ENCODE peak calls at places on chromosomes 6 and 20, in seven cellular contexts. One of them, this sample, is unnamed. For H3K4me1 and H3K36me3, the result is how much of the 10 kb centered on the place peaks cover.

GRCh38 chr6:156406688-156407087 is 370.5 kb upstream of the ARID1B start:
- DNase-seq in tibial nerve: no peak
- DNase-seq in psoas muscle: no peak
- DNase-seq in pancreas: no peak
- DNase-seq in tibial artery: no peak
- DNase-seq in upper lobe of right lung: no peak
- DNase-seq in CD8-positive, alpha-beta T cell: no peak
- DNase-seq in this sample: no peak

GRCh38 chr6:113630738-113631535 is 226.2 kb upstream of the MARCKS start:
- DNase-seq in pancreas: no peak
- DNase-seq in tibial nerve: no peak
- DNase-seq in upper lobe of right lung: peak
- DNase-seq in psoas muscle: no peak
- DNase-seq in CD8-positive, alpha-beta T cell: no peak
- DNase-seq in tibial artery: peak
- DNase-seq in this sample: peak

GRCh38 chr6:128659878-128660622 is 139.7 kb upstream of the PTPRK start:
- DNase-seq in psoas muscle: no peak
- DNase-seq in tibial nerve: no peak
- DNase-seq in pancreas: no peak
- DNase-seq in tibial artery: no peak
- DNase-seq in upper lobe of right lung: no peak
- DNase-seq in CD8-positive, alpha-beta T cell: no peak
- DNase-seq in this sample: no peak

GRCh38 chr6:154555075-154555677 is 44.7 kb upstream of the CNKSR3 start:
- DNase-seq in tibial artery: no peak
- DNase-seq in upper lobe of right lung: no peak
- DNase-seq in tibial nerve: no peak
- DNase-seq in pancreas: no peak
- DNase-seq in CD8-positive, alpha-beta T cell: no peak
- DNase-seq in psoas muscle: no peak
- DNase-seq in this sample: no peak

GRCh38 chr6:56840467-56841371 is 114.2 kb upstream of the BEND6 start:
- DNase-seq in tibial nerve: no peak
- DNase-seq in CD8-positive, alpha-beta T cell: no peak
- DNase-seq in psoas muscle: no peak
- DNase-seq in upper lobe of right lung: no peak
- DNase-seq in tibial artery: no peak
- DNase-seq in pancreas: no peak
- DNase-seq in this sample: no peak

GRCh38 chr20:37988555-37988954 is 44.7 kb downstream of the TTI1 start:
- DNase-seq in CD8-positive, alpha-beta T cell: no peak
- DNase-seq in psoas muscle: no peak
- DNase-seq in upper lobe of right lung: no peak
- DNase-seq in tibial artery: no peak
- DNase-seq in pancreas: no peak
- DNase-seq in tibial nerve: no peak
- DNase-seq in this sample: no peak

GRCh38 chr6:153101461-153101860 is 29.6 kb downstream of the RGS17 start:
- DNase-seq in pancreas: no peak
- DNase-seq in psoas muscle: no peak
- DNase-seq in tibial artery: no peak
- DNase-seq in CD8-positive, alpha-beta T cell: no peak
- DNase-seq in tibial nerve: no peak
- DNase-seq in upper lobe of right lung: no peak
- DNase-seq in this sample: no peak

GRCh38 chr6:120903836-120904235 is 430.4 kb downstream of the TBC1D32 start:
- DNase-seq in upper lobe of right lung: no peak
- DNase-seq in pancreas: no peak
- DNase-seq in tibial nerve: no peak
- DNase-seq in CD8-positive, alpha-beta T cell: no peak
- DNase-seq in tibial artery: no peak
- DNase-seq in psoas muscle: no peak
- DNase-seq in this sample: no peak

GRCh38 chr6:167856999-167857660 is 30.4 kb downstream of the AFDN start:
- DNase-seq in psoas muscle: no peak
- DNase-seq in upper lobe of right lung: no peak
- DNase-seq in pancreas: no peak
- DNase-seq in CD8-positive, alpha-beta T cell: no peak
- DNase-seq in tibial artery: no peak
- DNase-seq in tibial nerve: no peak
- DNase-seq in this sample: no peak

GRCh38 chr20:53937929-53938367 is 132.4 kb downstream of the BCAS1 start:
- DNase-seq in CD8-positive, alpha-beta T cell: no peak
- DNase-seq in tibial artery: no peak
- DNase-seq in pancreas: no peak
- DNase-seq in tibial nerve: no peak
- DNase-seq in psoas muscle: no peak
- DNase-seq in upper lobe of right lung: peak
- DNase-seq in this sample: no peak

GRCh38 chr20:53933232-53933846 is 137.1 kb downstream of the BCAS1 start:
- DNase-seq in CD8-positive, alpha-beta T cell: no peak
- DNase-seq in upper lobe of right lung: no peak
- DNase-seq in tibial nerve: no peak
- DNase-seq in psoas muscle: no peak
- DNase-seq in pancreas: no peak
- DNase-seq in tibial artery: no peak
- DNase-seq in this sample: no peak

GRCh38 chr20:53934421-53935352 is 135.7 kb downstream of the BCAS1 start:
- DNase-seq in pancreas: no peak
- DNase-seq in upper lobe of right lung: no peak
- DNase-seq in tibial artery: peak
- DNase-seq in psoas muscle: no peak
- DNase-seq in tibial nerve: no peak
- DNase-seq in CD8-positive, alpha-beta T cell: peak
- DNase-seq in this sample: peak

GRCh38 chr20:53937330-53937729 is 133.1 kb downstream of the BCAS1 start:
- DNase-seq in tibial artery: no peak
- DNase-seq in pancreas: no peak
- DNase-seq in tibial nerve: no peak
- DNase-seq in CD8-positive, alpha-beta T cell: no peak
- DNase-seq in upper lobe of right lung: no peak
- DNase-seq in psoas muscle: no peak
- DNase-seq in this sample: no peak

GRCh38 chr20:53935353-53936084 is 134.9 kb downstream of the BCAS1 start:
- DNase-seq in psoas muscle: no peak
- DNase-seq in CD8-positive, alpha-beta T cell: no peak
- DNase-seq in tibial nerve: no peak
- DNase-seq in tibial artery: no peak
- DNase-seq in upper lobe of right lung: no peak
- DNase-seq in pancreas: no peak
- DNase-seq in this sample: no peak
- H3K4me1 ChIP-seq in psoas muscle: under half
- H3K4me1 ChIP-seq in CD8-positive, alpha-beta T cell: under half
- H3K4me1 ChIP-seq in tibial nerve: under half
- H3K4me1 ChIP-seq in tibial artery: under half
- H3K4me1 ChIP-seq in upper lobe of right lung: under half
- H3K4me1 ChIP-seq in pancreas: under half
- H3K4me1 ChIP-seq in this sample: under half

GRCh38 chr6:52502306-52503029 is 74.4 kb downstream of the TRAM2 start:
- DNase-seq in pancreas: no peak
- DNase-seq in tibial artery: no peak
- DNase-seq in CD8-positive, alpha-beta T cell: no peak
- DNase-seq in upper lobe of right lung: no peak
- DNase-seq in psoas muscle: no peak
- DNase-seq in tibial nerve: no peak
- DNase-seq in this sample: no peak

GRCh38 chr6:52499681-52500239 is 77.1 kb downstream of the TRAM2 start:
- DNase-seq in pancreas: no peak
- DNase-seq in CD8-positive, alpha-beta T cell: no peak
- DNase-seq in psoas muscle: no peak
- DNase-seq in tibial artery: no peak
- DNase-seq in upper lobe of right lung: no peak
- DNase-seq in tibial nerve: no peak
- DNase-seq in this sample: no peak

GRCh38 chr6:52499026-52499425 is 77.8 kb downstream of the TRAM2 start:
- DNase-seq in psoas muscle: no peak
- DNase-seq in tibial nerve: no peak
- DNase-seq in pancreas: no peak
- DNase-seq in tibial artery: no peak
- DNase-seq in CD8-positive, alpha-beta T cell: no peak
- DNase-seq in upper lobe of right lung: no peak
- DNase-seq in this sample: no peak

GRCh38 chr6:52498538-52499017 is 78.3 kb downstream of the TRAM2 start:
- DNase-seq in tibial artery: no peak
- DNase-seq in pancreas: no peak
- DNase-seq in tibial nerve: no peak
- DNase-seq in upper lobe of right lung: no peak
- DNase-seq in CD8-positive, alpha-beta T cell: no peak
- DNase-seq in psoas muscle: no peak
- DNase-seq in this sample: no peak

DNA sequence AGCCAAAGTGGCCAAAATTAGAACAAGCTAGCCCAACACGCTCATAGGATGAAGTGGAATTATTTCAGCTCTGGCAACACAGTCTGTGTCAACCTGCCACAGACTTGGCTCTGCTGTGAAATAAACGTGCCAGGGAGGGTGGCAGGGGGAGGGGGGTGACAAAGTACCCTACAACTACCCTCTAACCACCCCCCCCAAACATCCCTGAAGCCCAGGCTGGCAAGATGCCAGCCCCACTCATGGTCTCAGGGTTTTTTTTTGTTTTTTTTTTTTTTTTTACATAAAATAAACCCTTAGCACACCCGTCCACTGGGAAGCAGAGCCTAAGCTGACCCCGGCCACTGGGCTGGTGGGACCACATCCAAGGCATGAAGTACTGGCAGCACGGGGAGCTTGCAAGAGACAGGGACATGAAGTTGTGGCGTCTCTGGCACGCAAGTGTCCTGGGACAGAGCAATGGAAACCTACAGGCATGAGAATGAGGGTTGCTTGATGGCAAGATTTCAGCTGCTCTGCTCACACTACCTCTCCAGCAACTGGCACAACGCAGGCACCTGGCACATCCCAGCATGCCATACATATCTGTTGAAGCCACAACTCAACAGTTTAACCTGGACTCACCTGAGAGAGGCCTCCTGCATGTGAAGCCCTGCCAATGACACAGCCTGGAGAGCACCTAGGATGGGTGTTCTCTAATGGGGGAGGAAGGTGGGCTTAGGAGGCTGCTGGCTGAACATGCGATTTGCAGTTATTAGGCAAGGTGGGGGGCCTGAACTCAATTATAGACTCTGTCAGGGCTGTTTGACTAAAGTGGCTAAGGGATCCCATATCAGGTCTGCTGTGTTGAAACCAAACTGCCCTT is 76.4 kb downstream of the TRAM2 start:
- DNase-seq in tibial nerve: no peak
- DNase-seq in psoas muscle: no peak
- DNase-seq in CD8-positive, alpha-beta T cell: no peak
- DNase-seq in tibial artery: no peak
- DNase-seq in upper lobe of right lung: no peak
- DNase-seq in pancreas: no peak
- DNase-seq in this sample: no peak
- H3K36me3 ChIP-seq in tibial nerve: under half
- H3K36me3 ChIP-seq in psoas muscle: under half
- H3K36me3 ChIP-seq in CD8-positive, alpha-beta T cell: under half
- H3K36me3 ChIP-seq in tibial artery: under half
- H3K36me3 ChIP-seq in upper lobe of right lung: under half
- H3K36me3 ChIP-seq in pancreas: under half
- H3K36me3 ChIP-seq in this sample: under half

GRCh38 chr6:157524735-157525134 is 143.7 kb downstream of the ZDHHC14 start:
- DNase-seq in CD8-positive, alpha-beta T cell: no peak
- DNase-seq in tibial artery: no peak
- DNase-seq in tibial nerve: no peak
- DNase-seq in pancreas: no peak
- DNase-seq in upper lobe of right lung: no peak
- DNase-seq in psoas muscle: no peak
- DNase-seq in this sample: no peak
- H3K4me1 ChIP-seq in CD8-positive, alpha-beta T cell: under half
- H3K4me1 ChIP-seq in tibial artery: under half
- H3K4me1 ChIP-seq in tibial nerve: under half
- H3K4me1 ChIP-seq in pancreas: under half
- H3K4me1 ChIP-seq in upper lobe of right lung: under half
- H3K4me1 ChIP-seq in psoas muscle: under half
- H3K4me1 ChIP-seq in this sample: under half

DNA sequence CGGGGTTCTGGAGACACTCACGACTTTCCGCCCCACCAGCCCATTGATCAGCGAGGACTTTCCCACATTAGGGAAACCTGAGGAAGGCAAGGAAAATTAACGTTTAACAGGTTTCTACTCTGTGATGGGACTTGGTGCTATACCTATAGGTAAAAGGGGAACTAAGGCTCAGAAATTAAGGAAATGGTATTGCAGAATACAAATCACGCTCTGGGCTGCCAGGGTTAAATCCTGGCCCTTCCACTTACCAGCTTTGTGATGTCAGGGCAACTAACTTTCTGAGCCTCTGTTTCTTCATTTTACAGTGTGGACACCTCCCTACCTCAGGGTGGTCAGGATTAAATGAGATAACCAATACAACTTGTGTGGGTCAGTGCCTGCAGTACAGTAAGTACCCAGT is 8.8 kb downstream of the GNL1 start:
- DNase-seq in pancreas: no peak
- DNase-seq in upper lobe of right lung: no peak
- DNase-seq in psoas muscle: no peak
- DNase-seq in CD8-positive, alpha-beta T cell: no peak
- DNase-seq in tibial nerve: no peak
- DNase-seq in tibial artery: no peak
- DNase-seq in this sample: no peak
- H3K36me3 ChIP-seq in pancreas: under half
- H3K36me3 ChIP-seq in upper lobe of right lung: half or more
- H3K36me3 ChIP-seq in psoas muscle: under half
- H3K36me3 ChIP-seq in CD8-positive, alpha-beta T cell: under half
- H3K36me3 ChIP-seq in tibial nerve: under half
- H3K36me3 ChIP-seq in tibial artery: half or more
- H3K36me3 ChIP-seq in this sample: under half

This sample was measured in aorta.